ENCODE peak calls at places on chromosome 2, in five cellular contexts. O, J, V, W and L are unnamed samples.

GRCh38 chr2:36356199-36356989 is 816 bp downstream of the CRIM1 start:
- DNase-seq in V (no peak), J (no peak), O (peak), W (peak), L (peak)

GRCh38 chr2:42324949-42325348 is 36.1 kb downstream of the COX7A2L start:
- DNase-seq in J (no peak), V (no peak), O (no peak), W (no peak), L (no peak)

GRCh38 chr2:159904127-159904564 is 106.1 kb upstream of the CD302 start:
- DNase-seq in O (no peak), V (no peak), W (no peak), J (no peak), L (no peak)

GRCh38 chr2:175742367-175742766 is 259.7 kb downstream of the LNPK start:
- DNase-seq in O (no peak), W (no peak), V (no peak), J (no peak), L (peak)

GRCh38 chr2:69579561-69579960 is 64.0 kb downstream of the AAK1 start:
- DNase-seq in J (no peak), O (no peak), W (no peak), V (no peak), L (no peak)

GRCh38 chr2:10720983-10721343 is 467 bp upstream of the ATP6V1C2 start:
- DNase-seq in V (peak), W (no peak), J (no peak), O (no peak), L (no peak)

GRCh38 chr2:140814141-140814540 is 1316.7 kb downstream of the LRP1B start:
- DNase-seq in W (no peak), J (no peak), O (no peak), V (no peak), L (no peak)

GRCh38 chr2:169010180-169010579 is 20.9 kb downstream of the ABCB11 start:
- DNase-seq in V (no peak), J (peak), W (no peak), O (no peak), L (no peak)

GRCh38 chr2:96841707-96842495 is 1.9 kb downstream of the ANKRD23 start:
- DNase-seq in V (peak), W (no peak), O (no peak), J (no peak), L (no peak)

GRCh38 chr2:209875270-209875669 is 103.6 kb downstream of the UNC80 start:
- DNase-seq in O (no peak), J (no peak), W (no peak), V (no peak), L (no peak)

GRCh38 chr2:217160103-217160502 is 300.2 kb upstream of the TNP1 start:
- DNase-seq in W (peak), V (no peak), O (no peak), J (no peak), L (peak)

GRCh38 chr2:159088906-159089305 is 120.5 kb downstream of the TANC1 start:
- DNase-seq in V (no peak), J (peak), W (no peak), O (no peak), L (no peak)

GRCh38 chr2:161223139-161223732 is 63.0 kb downstream of the TANK start:
- DNase-seq in O (no peak), J (peak), W (peak), V (no peak), L (peak)

DNA sequence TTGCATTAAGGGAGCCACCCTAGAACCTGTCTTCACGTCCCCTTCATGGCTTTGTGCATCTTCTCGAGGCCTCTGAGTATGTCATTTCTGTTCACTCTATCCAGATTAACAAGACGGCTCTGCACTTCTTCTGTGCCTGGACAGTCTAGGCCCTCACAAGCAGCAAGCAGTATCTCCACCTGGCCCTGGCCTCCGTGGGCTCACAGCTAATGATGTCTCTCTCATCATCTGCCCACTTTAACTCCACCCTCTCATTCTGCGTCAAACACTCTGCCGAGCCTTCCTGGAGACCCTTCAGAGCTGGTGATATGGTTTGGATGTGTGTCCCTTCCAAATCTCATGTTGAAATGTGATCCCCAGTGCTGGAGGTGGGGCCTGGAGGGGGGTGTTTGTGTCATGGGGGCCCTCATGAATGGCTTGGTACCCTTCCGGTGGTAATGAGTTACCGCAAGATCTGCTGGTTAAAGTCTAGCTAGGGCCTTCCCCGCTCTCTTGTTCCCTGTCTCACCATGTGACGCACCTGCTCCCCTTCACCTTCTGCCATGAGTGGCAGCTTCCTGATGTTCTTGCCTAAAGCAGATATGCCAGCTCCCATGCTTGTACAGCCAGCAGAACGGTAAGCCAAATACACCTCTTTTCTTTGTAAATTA is 132.5 kb upstream of the ID2 start:
- DNase-seq in W (no peak), V (peak), O (no peak), J (no peak), L (no peak)
- H2BK120ac ChIP-seq in W (no peak), V (no peak), O (no peak), J (no peak), L (no peak)

DNA sequence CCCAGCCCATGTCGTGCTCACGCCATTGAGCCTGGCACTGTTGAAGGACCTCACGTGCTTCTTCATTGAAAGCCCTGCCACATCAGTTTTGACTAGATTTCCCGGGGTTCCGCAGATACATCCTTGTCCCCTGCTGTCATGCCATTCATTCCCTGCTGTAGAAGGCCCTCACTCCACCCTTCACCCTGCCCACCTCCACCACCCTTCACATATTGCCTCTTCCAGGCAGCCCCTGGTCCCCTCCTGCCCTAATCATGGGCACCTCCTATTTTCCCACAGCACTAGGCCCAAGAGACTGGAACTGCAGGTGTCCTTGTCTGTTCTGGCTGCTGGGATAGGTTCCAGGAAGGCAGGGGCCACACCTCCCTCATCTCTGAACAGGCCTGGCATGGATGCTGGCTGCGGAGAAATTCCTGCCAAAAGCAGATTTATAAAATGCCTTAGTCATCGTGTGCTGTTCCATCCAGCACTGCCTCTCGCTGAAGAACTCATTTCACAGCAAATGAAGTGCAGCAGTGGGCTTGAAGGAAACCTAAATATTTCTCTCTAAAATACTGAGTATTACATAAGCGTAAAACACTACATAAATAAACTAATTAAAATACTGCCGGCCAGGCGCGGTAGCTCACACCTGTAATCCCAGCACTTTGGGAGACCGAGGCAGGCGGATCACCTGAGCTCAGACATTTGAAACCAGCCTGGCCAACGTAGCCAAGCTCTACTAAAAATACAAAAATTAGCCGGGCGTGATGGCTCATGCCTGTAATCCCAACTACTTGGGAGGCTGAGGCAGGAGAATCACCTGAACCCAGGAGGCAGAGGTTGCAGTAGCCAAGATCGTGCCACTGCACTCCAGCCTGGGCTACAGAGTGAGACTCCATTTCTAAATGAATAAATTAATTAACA is 38.4 kb downstream of the EIF4E2 start:
- DNase-seq in J (no peak), W (no peak), O (no peak), V (no peak), L (peak)
- H2BK120ac ChIP-seq in J (no peak), W (no peak), O (no peak), V (no peak), L (no peak)

GRCh38 chr2:188028739-188029138 is 262.9 kb upstream of the GULP1 start:
- DNase-seq in W (no peak), V (peak), O (no peak), J (peak), L (no peak)
- H2BK120ac ChIP-seq in W (no peak), V (no peak), O (no peak), J (no peak), L (no peak)

DNA sequence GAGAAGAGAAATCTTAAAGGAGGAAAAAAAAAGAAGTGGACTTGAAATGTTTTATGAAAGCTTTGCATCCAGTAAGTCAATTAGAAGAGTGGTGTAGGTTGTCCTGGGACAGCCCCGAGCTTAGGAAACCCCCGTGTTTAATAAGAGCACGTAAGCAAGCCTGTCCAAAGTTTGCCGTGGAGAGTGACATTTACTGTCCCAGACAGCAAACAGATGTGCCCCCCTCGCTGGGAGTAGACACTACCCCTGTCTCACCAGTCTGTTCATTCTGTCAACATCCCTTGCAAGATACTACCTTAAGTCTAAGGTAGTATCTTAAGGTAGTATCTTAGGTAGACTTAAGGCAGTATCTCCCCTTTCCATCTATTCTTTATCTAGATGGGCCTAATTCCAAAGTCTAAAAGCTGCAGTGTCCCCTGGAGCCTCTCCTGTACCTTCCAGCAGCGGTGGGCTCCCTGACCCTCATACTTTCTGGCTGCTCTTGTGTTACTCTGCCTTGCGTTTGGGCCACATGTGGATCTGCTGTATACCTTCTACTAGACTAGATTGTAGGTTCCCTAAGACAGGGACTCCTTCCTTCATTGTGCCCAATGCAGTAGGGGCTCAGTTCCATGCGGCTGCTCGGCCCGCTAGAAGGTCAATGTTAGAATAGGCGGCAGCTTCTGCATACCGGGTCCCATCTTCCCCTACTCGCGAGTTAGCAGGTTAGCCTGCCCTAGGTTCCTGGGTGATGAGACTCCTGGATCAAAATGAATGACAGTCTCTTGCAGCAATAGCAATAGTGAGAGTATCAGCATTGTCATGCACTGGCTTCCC is 244.1 kb downstream of the GBX2 start:
- DNase-seq in J (no peak), O (no peak), W (no peak), V (no peak), L (no peak)
- H2BK120ac ChIP-seq in J (no peak), O (no peak), W (no peak), V (no peak), L (no peak)

DNA sequence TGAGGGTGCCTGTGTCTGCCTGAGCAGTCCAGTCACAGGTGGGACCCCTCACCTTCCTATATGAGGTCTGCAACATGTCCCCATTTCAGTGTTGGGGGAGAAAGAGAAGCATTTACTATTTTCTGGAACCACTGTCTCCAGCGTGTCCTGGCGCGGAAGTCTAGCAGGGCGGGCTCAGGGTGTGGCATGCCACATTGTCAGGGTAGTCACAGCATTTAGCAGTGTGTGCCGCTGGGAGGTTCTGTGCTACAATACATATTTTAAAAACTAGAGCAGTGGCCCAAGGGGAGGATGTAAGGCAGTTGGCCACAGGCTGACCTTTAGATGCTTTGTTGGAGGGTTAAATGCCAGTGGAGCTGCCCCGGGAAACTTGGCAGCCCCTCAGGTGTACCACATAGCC is 12.5 kb downstream of the UBE2F start:
- DNase-seq in V (no peak), W (no peak), J (no peak), O (no peak), L (no peak)
- H2BK120ac ChIP-seq in V (no peak), W (no peak), J (no peak), O (no peak), L (no peak)